ENCODE peak calls at places on chromosome 3, in five cellular contexts. K, H, A, E and I are unnamed samples.

GRCh38 chr3:110344897-110345767 is 726.5 kb upstream of the NECTIN3 start:
- DNase-seq in H (no peak), E (no peak), A (no peak), K (no peak), I (no peak)

GRCh38 chr3:11548721-11549131 is 95.0 kb downstream of the VGLL4 start:
- DNase-seq in H (peak; percentile 70), A (peak; percentile 50), E (no peak), K (no peak), I (peak; percentile 45)

GRCh38 chr3:69983546-69984265 is 15.8 kb upstream of the SAMMSON start:
- DNase-seq in K (no peak), E (no peak), A (no peak), H (no peak), I (no peak)

GRCh38 chr3:51968883-51969674 is 1.8 kb upstream of the PCBP4 start:
- DNase-seq in K (no peak), E (no peak), A (no peak), H (no peak), I (no peak)

GRCh38 chr3:15539066-15539465 is 17.6 kb upstream of the COLQ start:
- DNase-seq in K (no peak), A (no peak), H (no peak), E (no peak), I (no peak)

GRCh38 chr3:168801792-168802191 is 706.1 kb upstream of the GOLIM4 start:
- DNase-seq in K (no peak), H (no peak), E (no peak), A (no peak), I (no peak)

GRCh38 chr3:14555835-14556234 is 15.7 kb upstream of the GRIP2 start:
- DNase-seq in K (no peak), H (no peak), A (no peak), E (peak; percentile 70), I (no peak)

GRCh38 chr3:177681156-177681555 is 483.9 kb upstream of the TBL1XR1 start:
- DNase-seq in E (no peak), H (no peak), K (no peak), A (no peak), I (no peak)

GRCh38 chr3:57596495-57597239 is 477 bp downstream of the ARF4 start:
- DNase-seq in H (peak; percentile 94), A (peak; percentile 92), K (peak; percentile 92), E (peak; percentile 83), I (peak; percentile 70)

GRCh38 chr3:29324180-29324651 is 43.3 kb downstream of the RBMS3 start:
- DNase-seq in K (peak; percentile 88), A (peak; percentile 69), H (peak; percentile 80), E (no peak), I (peak; percentile 44)

GRCh38 chr3:157045238-157045860 is 114.6 kb downstream of the CCNL1 start:
- DNase-seq in E (no peak), A (no peak), H (peak; percentile 72), K (no peak), I (no peak)

GRCh38 chr3:137163241-137163916 is 205.6 kb downstream of the IL20RB start:
- DNase-seq in H (no peak), K (peak; percentile 69), A (no peak), E (no peak), I (peak; percentile 20)

GRCh38 chr3:100693225-100693624 is 16.1 kb upstream of the TFG start:
- DNase-seq in A (no peak), H (no peak), E (no peak), K (no peak), I (no peak)

GRCh38 chr3:4744405-4745239 is 234.6 kb upstream of the BHLHE40 start:
- DNase-seq in E (no peak), K (no peak), A (no peak), H (no peak), I (no peak)

GRCh38 chr3:50336452-50337174 is 4.0 kb downstream of the RASSF1 start:
- DNase-seq in K (no peak), A (no peak), H (no peak), E (no peak), I (no peak)

GRCh38 chr3:39108309-39108708 is 829 bp downstream of the TTC21A start:
- DNase-seq in K (peak; percentile 50), H (no peak), E (no peak), A (no peak), I (no peak)

GRCh38 chr3:176584413-176585176 is 612.7 kb downstream of the TBL1XR1 start:
- DNase-seq in K (no peak), E (no peak), H (no peak), A (no peak), I (no peak)

GRCh38 chr3:116078561-116078960 is 366.7 kb downstream of the LSAMP start:
- DNase-seq in H (no peak), E (no peak), K (no peak), A (no peak), I (no peak)

GRCh38 chr3:52891164-52891563 is 6.2 kb downstream of the STIMATE start:
- DNase-seq in A (no peak), H (no peak), K (peak; percentile 46), E (no peak), I (no peak)

GRCh38 chr3:150238995-150239612 is 169.0 kb upstream of the TSC22D2 start:
- DNase-seq in H (no peak), A (no peak), E (no peak), K (no peak), I (no peak)

GRCh38 chr3:188796122-188796631 is 375.6 kb upstream of the TPRG1 start:
- DNase-seq in H (no peak), E (no peak), A (no peak), K (peak; percentile 66), I (no peak)

GRCh38 chr3:58052373-58053273 is 44.4 kb downstream of the FLNB start:
- DNase-seq in K (peak; percentile 96), E (peak; percentile 65), H (peak; percentile 94), A (no peak), I (peak; percentile 85)

GRCh38 chr3:196969001-196969659 is 497 bp upstream of the PIGZ start:
- DNase-seq in K (peak; percentile 52), E (peak; percentile 65), H (no peak), A (peak; percentile 90), I (no peak)

GRCh38 chr3:117118604-117119003 is 409.0 kb downstream of the TUSC7 start:
- DNase-seq in E (no peak), A (no peak), K (no peak), H (no peak), I (no peak)

GRCh38 chr3:64586977-64587376 is 100.8 kb downstream of the ADAMTS9 start:
- DNase-seq in A (no peak), H (no peak), K (no peak), E (no peak), I (no peak)

GRCh38 chr3:6524479-6524878 is 336.4 kb upstream of the GRM7 start:
- DNase-seq in H (no peak), A (no peak), K (no peak), E (no peak), I (no peak)

GRCh38 chr3:77370413-77370812 is 330.5 kb downstream of the ROBO2 start:
- DNase-seq in A (no peak), E (no peak), H (no peak), K (no peak), I (no peak)

GRCh38 chr3:178236555-178237277 is 299.5 kb upstream of the KCNMB2 start:
- DNase-seq in K (no peak), A (no peak), H (no peak), E (no peak), I (no peak)

GRCh38 chr3:150319900-150320299 is 88.2 kb upstream of the TSC22D2 start:
- DNase-seq in H (no peak), A (no peak), E (no peak), K (no peak), I (no peak)

GRCh38 chr3:195540031-195540430 is 3.1 kb downstream of the PPP1R2 start:
- DNase-seq in K (no peak), A (no peak), H (no peak), E (no peak), I (no peak)

GRCh38 chr3:12507871-12508281 is 23.6 kb downstream of the TSEN2 start:
- DNase-seq in K (peak; percentile 54), A (no peak), H (no peak), E (no peak), I (peak; percentile 19)

GRCh38 chr3:101803152-101803782 is 24.3 kb downstream of the NXPE3 start:
- DNase-seq in H (peak; percentile 67), E (no peak), A (peak; percentile 78), K (no peak), I (no peak)

GRCh38 chr3:44228894-44229293 is 12.8 kb upstream of the TOPAZ1 start:
- DNase-seq in A (no peak), E (no peak), H (no peak), K (no peak), I (no peak)

GRCh38 chr3:122680381-122681293 is at the start of gene PARP14:
- DNase-seq in E (peak; percentile 83), H (peak; percentile 85), A (peak; percentile 93), K (peak; percentile 90), I (peak; percentile 74)
- TF ChIP-seq POLR2A in E (peak; percentile 70), H (peak; percentile 44), A (peak; percentile 86), K (peak; percentile 69), I (no peak)

DNA sequence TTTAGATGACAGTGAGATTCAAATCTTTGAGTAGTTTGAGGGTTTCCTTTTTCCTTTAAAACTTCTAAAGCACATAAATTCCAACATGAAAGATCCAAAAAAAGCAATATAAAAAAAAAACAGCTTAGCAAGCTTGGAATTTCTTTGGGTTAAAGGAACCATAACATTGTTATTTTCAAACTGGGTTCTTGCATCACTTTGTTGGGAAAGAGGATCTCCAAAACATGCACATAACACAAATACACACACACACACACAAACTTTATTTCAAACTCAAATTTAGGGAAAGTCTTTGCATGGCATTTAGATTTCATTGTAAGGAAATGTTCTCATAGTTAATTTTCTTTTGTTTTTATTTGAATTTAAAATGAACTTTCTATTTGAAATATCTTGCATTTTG is 79.2 kb upstream of the COL8A1 start:
- DNase-seq in E (no peak), H (no peak), A (no peak), K (no peak), I (no peak)
- TF ChIP-seq POLR2A in E (no peak), H (no peak), A (no peak), K (no peak), I (no peak)

DNA sequence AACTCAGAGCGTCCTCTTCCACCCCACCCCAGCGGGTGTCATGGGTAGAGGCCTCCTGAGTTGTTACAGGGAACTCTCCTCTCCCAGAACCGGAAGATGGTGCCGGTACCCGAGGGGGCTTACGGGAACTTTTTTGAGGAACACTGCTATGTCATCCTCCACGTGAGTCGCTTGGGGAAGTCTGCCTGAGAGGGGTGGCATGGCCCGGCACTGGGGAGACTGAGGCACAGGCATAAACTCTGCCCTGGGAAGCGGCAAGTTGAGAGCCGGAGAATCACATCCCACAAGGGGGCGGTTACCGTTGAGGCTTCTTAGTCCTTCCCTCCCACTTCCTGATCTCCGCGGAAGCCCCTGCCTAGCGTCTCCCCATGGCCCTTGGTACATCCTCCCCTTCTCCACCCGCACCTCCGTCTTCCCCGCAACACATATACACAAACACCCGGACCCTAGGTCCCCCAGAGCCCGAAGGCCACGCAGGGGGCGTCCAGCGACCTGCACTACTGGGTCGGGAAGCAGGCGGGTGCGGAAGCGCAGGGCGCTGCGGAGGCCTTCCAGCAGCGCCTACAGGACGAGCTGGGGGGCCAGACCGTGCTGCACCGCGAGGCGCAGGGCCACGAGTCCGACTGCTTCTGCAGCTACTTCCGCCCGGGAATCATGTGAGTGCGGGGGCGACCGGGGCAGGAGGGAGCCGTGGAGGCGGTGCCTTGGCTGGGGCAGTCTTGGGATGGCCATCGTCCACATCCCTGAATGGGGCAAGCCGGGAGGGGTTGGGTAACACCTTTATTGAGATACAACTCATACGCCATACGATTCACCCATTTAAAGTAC is 3.4 kb downstream of the VILL start:
- DNase-seq in A (peak; percentile 95), H (peak; percentile 93), K (peak; percentile 84), E (peak; percentile 85), I (peak; percentile 83)
- TF ChIP-seq POLR2A in A (peak; percentile 9), H (peak; percentile 18), K (peak; percentile 58), E (peak; percentile 87), I (peak; percentile 53)

GRCh38 chr3:72340056-72340455 is 508.2 kb downstream of the SHQ1 start:
- DNase-seq in K (no peak), E (no peak), H (no peak), A (peak; percentile 31), I (no peak)
- TF ChIP-seq POLR2A in K (no peak), E (no peak), H (no peak), A (no peak), I (no peak)

GRCh38 chr3:186974824-186975281 is 44.5 kb downstream of the ST6GAL1 start:
- DNase-seq in K (no peak), H (no peak), E (no peak), A (no peak), I (no peak)
- TF ChIP-seq POLR2A in K (no peak), H (no peak), E (no peak), A (no peak), I (no peak)